ENCODE peak calls at places on chromosomes 12 and 14, in ten cellular contexts. P is spleen, D is HCT116, K is HepG2, B is sigmoid colon, C is stomach, R is transverse colon, O is H1, N is vagina, E is endothelial cell of umbilical vein. I is an unnamed sample.

GRCh38 chr12:50514526-50515276 is 9.9 kb downstream of the DIP2B start:
- DNase-seq in P (no peak), D (no peak), K (no peak), B (no peak), C (no peak), R (no peak), O (no peak), N (no peak), E (no peak), I (no peak)

GRCh38 chr12:5023842-5024241 is 19.8 kb upstream of the KCNA5 start:
- DNase-seq in P (no peak), D (no peak), K (no peak), B (no peak), C (no peak), R (no peak), O (no peak), N (no peak), E (no peak), I (no peak)

GRCh38 chr14:88551936-88552565 is 2.8 kb downstream of the PTPN21 start:
- DNase-seq in P (no peak), D (no peak), K (no peak), B (peak), C (no peak), R (no peak), O (no peak), N (no peak), E (peak), I (no peak)

GRCh38 chr12:29427964-29428363 is 47.0 kb upstream of the ERGIC2 start:
- DNase-seq in P (no peak), D (peak), K (peak), B (no peak), C (no peak), R (no peak), O (no peak), N (no peak), E (no peak), I (peak)

GRCh38 chr12:109764776-109765492 is 51.3 kb downstream of the FAM222A start:
- DNase-seq in P (no peak), D (no peak), K (no peak), B (peak), C (peak), R (no peak), O (no peak), N (peak), E (no peak), I (no peak)

GRCh38 chr12:63753743-63754142 is 26.0 kb upstream of the RXYLT1 start:
- DNase-seq in P (no peak), D (no peak), K (no peak), B (no peak), C (no peak), R (no peak), O (no peak), N (no peak), E (no peak), I (no peak)

GRCh38 chr14:21268612-21269251 is 510 bp downstream of the HNRNPC start:
- DNase-seq in P (no peak), D (peak), K (peak), B (no peak), C (peak), R (peak), O (no peak), N (no peak), E (peak), I (no peak)

GRCh38 chr12:109329710-109330109 is 18.0 kb upstream of the MYO1H start:
- DNase-seq in P (no peak), D (no peak), K (no peak), B (no peak), C (no peak), R (no peak), O (no peak), N (no peak), E (no peak), I (no peak)

GRCh38 chr12:43060738-43061137 is 471.2 kb upstream of the PRICKLE1 start:
- DNase-seq in P (no peak), D (no peak), K (no peak), B (no peak), C (no peak), R (no peak), O (no peak), N (no peak), E (peak), I (no peak)

GRCh38 chr12:795305-795704 is 42.9 kb downstream of the WNK1 start:
- DNase-seq in P (no peak), D (no peak), K (no peak), B (no peak), C (no peak), R (no peak), O (no peak), N (no peak), E (peak), I (no peak)

GRCh38 chr12:87196329-87196728 is 832.9 kb downstream of the C12orf50 start:
- DNase-seq in P (no peak), D (no peak), K (no peak), B (no peak), C (no peak), R (no peak), O (no peak), N (no peak), E (no peak), I (no peak)

GRCh38 chr14:32074887-32075572 is 2.1 kb upstream of the ARHGAP5 start:
- DNase-seq in P (no peak), D (no peak), K (peak), B (no peak), C (no peak), R (no peak), O (no peak), N (no peak), E (no peak), I (no peak)

GRCh38 chr12:60415361-60415760 is 819.5 kb downstream of the SLC16A7 start:
- DNase-seq in P (no peak), D (no peak), K (no peak), B (no peak), C (no peak), R (no peak), O (no peak), N (no peak), E (peak), I (no peak)

GRCh38 chr12:27589419-27589818 is 65.4 kb downstream of the PPFIBP1 start:
- DNase-seq in P (no peak), D (no peak), K (no peak), B (no peak), C (no peak), R (no peak), O (no peak), N (no peak), E (no peak), I (no peak)

GRCh38 chr12:27588786-27589185 is 64.8 kb downstream of the PPFIBP1 start:
- DNase-seq in P (no peak), D (no peak), K (no peak), B (no peak), C (no peak), R (no peak), O (no peak), N (no peak), E (no peak), I (no peak)

GRCh38 chr12:27595231-27595642 is 71.2 kb downstream of the PPFIBP1 start:
- DNase-seq in P (no peak), D (no peak), K (peak), B (peak), C (no peak), R (peak), O (no peak), N (no peak), E (peak), I (no peak)

GRCh38 chr12:27592548-27592947 is 68.5 kb downstream of the PPFIBP1 start:
- DNase-seq in P (no peak), D (no peak), K (no peak), B (peak), C (peak), R (no peak), O (no peak), N (no peak), E (peak), I (no peak)

GRCh38 chr12:27593266-27593665 is 69.3 kb downstream of the PPFIBP1 start:
- DNase-seq in P (no peak), D (no peak), K (no peak), B (no peak), C (no peak), R (no peak), O (no peak), N (no peak), E (no peak), I (no peak)
- TF ChIP-seq POLR2AphosphoS5 in P (no peak), D (no peak), K (no peak), B (no peak), C (no peak), R (no peak), O (no peak), N (no peak), E (no peak), I (no peak)

GRCh38 chr12:94970560-94970959 is 32.9 kb downstream of the NDUFA12 start:
- DNase-seq in P (no peak), D (no peak), K (no peak), B (no peak), C (no peak), R (no peak), O (no peak), N (no peak), E (no peak), I (no peak)

GRCh38 chr12:94972795-94973194 is 30.7 kb downstream of the NDUFA12 start:
- DNase-seq in P (no peak), D (no peak), K (no peak), B (no peak), C (no peak), R (no peak), O (no peak), N (no peak), E (no peak), I (no peak)

GRCh38 chr12:94971923-94972322 is 31.6 kb downstream of the NDUFA12 start:
- DNase-seq in P (no peak), D (no peak), K (no peak), B (no peak), C (no peak), R (no peak), O (no peak), N (no peak), E (no peak), I (no peak)

GRCh38 chr12:94969424-94969823 is 34.1 kb downstream of the NDUFA12 start:
- DNase-seq in P (no peak), D (no peak), K (no peak), B (no peak), C (no peak), R (no peak), O (no peak), N (no peak), E (no peak), I (no peak)

GRCh38 chr12:94973202-94973601 is 30.3 kb downstream of the NDUFA12 start:
- DNase-seq in P (no peak), D (no peak), K (no peak), B (no peak), C (no peak), R (no peak), O (no peak), N (no peak), E (no peak), I (no peak)
- TF ChIP-seq POLR2A in P (no peak), D (no peak), K (no peak), B (no peak), C (no peak), R (no peak), O (no peak), N (no peak), E (no peak), I (no peak)

GRCh38 chr12:53770281-53770680 is 18.5 kb upstream of the CISTR start:
- DNase-seq in P (no peak), D (peak), K (no peak), B (no peak), C (no peak), R (no peak), O (no peak), N (no peak), E (no peak), I (no peak)
- TF ChIP-seq POLR2AphosphoS5 in P (no peak), D (no peak), K (no peak), B (no peak), C (no peak), R (no peak), O (no peak), N (no peak), E (peak), I (no peak)

GRCh38 chr12:57590892-57591566 is at the start of gene PIP4K2C:
- DNase-seq in P (peak), D (peak), K (peak), B (peak), C (peak), R (peak), O (peak), N (no peak), E (peak), I (peak)
- TF ChIP-seq POLR2A in P (no peak), D (peak), K (peak), B (no peak), C (no peak), R (peak), O (peak), N (peak), E (peak), I (peak)

GRCh38 chr12:121748571-121749265 is 36.2 kb downstream of the TMEM120B start:
- DNase-seq in P (no peak), D (no peak), K (peak), B (no peak), C (no peak), R (no peak), O (no peak), N (no peak), E (peak), I (no peak)
- TF ChIP-seq POLR2AphosphoS5 in P (peak), D (no peak), K (no peak), B (no peak), C (no peak), R (no peak), O (no peak), N (peak), E (peak), I (no peak)

GRCh38 chr14:69398053-69398817 is at the start of the genes ERH and SLC39A9:
- DNase-seq in P (peak), D (peak), K (peak), B (peak), C (peak), R (peak), O (peak), N (no peak), E (peak), I (peak)
- TF ChIP-seq POLR2A in P (no peak), D (peak), K (peak), B (peak), C (no peak), R (peak), O (peak), N (peak), E (peak), I (peak)

GRCh38 chr14:75718199-75718598 is 57.2 kb downstream of the TTLL5 start:
- DNase-seq in P (no peak), D (no peak), K (no peak), B (no peak), C (no peak), R (no peak), O (no peak), N (no peak), E (no peak), I (no peak)
- TF ChIP-seq POLR2AphosphoS5 in P (no peak), D (no peak), K (no peak), B (no peak), C (no peak), R (no peak), O (no peak), N (no peak), E (no peak), I (no peak)

I was measured in GM12892.